ENCODE peak calls at places on chromosomes 7 and 10, in eight cellular contexts. One of them, this sample, is unnamed.

GRCh38 chr10:34046651-34047050 is 712.2 kb upstream of the NRP1 start:
- DNase-seq in psoas muscle: no peak
- DNase-seq in HFFc6: no peak
- DNase-seq in activated CD4-positive, CD25-positive, alpha-beta regulatory T cell treated with anti-CD3 and anti-CD28 coated beads, Interleukin-2, amount 50 U/mL, for 72 hours: no peak
- DNase-seq in T-helper 9 cell: no peak
- DNase-seq in cerebellar nuclear complex: no peak
- DNase-seq in Peyer's patch: no peak
- DNase-seq in fibroblast of the aortic adventitia: no peak
- DNase-seq in this sample: no peak

GRCh38 chr7:5423272-5423843 is at the start of gene TNRC18:
- DNase-seq in psoas muscle: peak
- DNase-seq in HFFc6: no peak
- DNase-seq in activated CD4-positive, CD25-positive, alpha-beta regulatory T cell treated with anti-CD3 and anti-CD28 coated beads, Interleukin-2, amount 50 U/mL, for 72 hours: no peak
- DNase-seq in T-helper 9 cell: no peak
- DNase-seq in cerebellar nuclear complex: no peak
- DNase-seq in Peyer's patch: peak
- DNase-seq in fibroblast of the aortic adventitia: no peak
- DNase-seq in this sample: peak

GRCh38 chr7:81267508-81267907 is 348.7 kb upstream of the SEMA3C start:
- DNase-seq in psoas muscle: no peak
- DNase-seq in HFFc6: no peak
- DNase-seq in activated CD4-positive, CD25-positive, alpha-beta regulatory T cell treated with anti-CD3 and anti-CD28 coated beads, Interleukin-2, amount 50 U/mL, for 72 hours: no peak
- DNase-seq in T-helper 9 cell: no peak
- DNase-seq in cerebellar nuclear complex: no peak
- DNase-seq in Peyer's patch: no peak
- DNase-seq in fibroblast of the aortic adventitia: peak
- DNase-seq in this sample: no peak

GRCh38 chr7:88254721-88255120 is 34.9 kb upstream of the SRI start:
- DNase-seq in psoas muscle: no peak
- DNase-seq in HFFc6: peak
- DNase-seq in activated CD4-positive, CD25-positive, alpha-beta regulatory T cell treated with anti-CD3 and anti-CD28 coated beads, Interleukin-2, amount 50 U/mL, for 72 hours: no peak
- DNase-seq in T-helper 9 cell: no peak
- DNase-seq in cerebellar nuclear complex: no peak
- DNase-seq in Peyer's patch: no peak
- DNase-seq in fibroblast of the aortic adventitia: peak
- DNase-seq in this sample: no peak

GRCh38 chr10:125094826-125095225 is 65.5 kb downstream of the CTBP2 start:
- DNase-seq in psoas muscle: no peak
- DNase-seq in HFFc6: no peak
- DNase-seq in activated CD4-positive, CD25-positive, alpha-beta regulatory T cell treated with anti-CD3 and anti-CD28 coated beads, Interleukin-2, amount 50 U/mL, for 72 hours: no peak
- DNase-seq in T-helper 9 cell: no peak
- DNase-seq in cerebellar nuclear complex: no peak
- DNase-seq in Peyer's patch: peak
- DNase-seq in fibroblast of the aortic adventitia: no peak
- DNase-seq in this sample: no peak

GRCh38 chr10:6473430-6473829 is 106.6 kb downstream of the PRKCQ start:
- DNase-seq in psoas muscle: no peak
- DNase-seq in HFFc6: no peak
- DNase-seq in activated CD4-positive, CD25-positive, alpha-beta regulatory T cell treated with anti-CD3 and anti-CD28 coated beads, Interleukin-2, amount 50 U/mL, for 72 hours: no peak
- DNase-seq in T-helper 9 cell: peak
- DNase-seq in cerebellar nuclear complex: no peak
- DNase-seq in Peyer's patch: no peak
- DNase-seq in fibroblast of the aortic adventitia: no peak
- DNase-seq in this sample: no peak

GRCh38 chr7:5997210-5997808 is 11.5 kb downstream of the PMS2 start:
- DNase-seq in psoas muscle: no peak
- DNase-seq in HFFc6: peak
- DNase-seq in activated CD4-positive, CD25-positive, alpha-beta regulatory T cell treated with anti-CD3 and anti-CD28 coated beads, Interleukin-2, amount 50 U/mL, for 72 hours: no peak
- DNase-seq in T-helper 9 cell: peak
- DNase-seq in cerebellar nuclear complex: no peak
- DNase-seq in Peyer's patch: no peak
- DNase-seq in fibroblast of the aortic adventitia: peak
- DNase-seq in this sample: no peak

GRCh38 chr7:131830681-131831080 is 274.3 kb upstream of the PODXL start:
- DNase-seq in psoas muscle: no peak
- DNase-seq in HFFc6: no peak
- DNase-seq in activated CD4-positive, CD25-positive, alpha-beta regulatory T cell treated with anti-CD3 and anti-CD28 coated beads, Interleukin-2, amount 50 U/mL, for 72 hours: no peak
- DNase-seq in T-helper 9 cell: no peak
- DNase-seq in cerebellar nuclear complex: no peak
- DNase-seq in Peyer's patch: no peak
- DNase-seq in fibroblast of the aortic adventitia: no peak
- DNase-seq in this sample: no peak

GRCh38 chr10:6778992-6779701 is 199.1 kb upstream of the PRKCQ start:
- DNase-seq in psoas muscle: peak
- DNase-seq in HFFc6: peak
- DNase-seq in activated CD4-positive, CD25-positive, alpha-beta regulatory T cell treated with anti-CD3 and anti-CD28 coated beads, Interleukin-2, amount 50 U/mL, for 72 hours: no peak
- DNase-seq in T-helper 9 cell: no peak
- DNase-seq in cerebellar nuclear complex: no peak
- DNase-seq in Peyer's patch: no peak
- DNase-seq in fibroblast of the aortic adventitia: peak
- DNase-seq in this sample: no peak

GRCh38 chr7:100878685-100879084 is 3.8 kb downstream of the SRRT start:
- DNase-seq in psoas muscle: no peak
- DNase-seq in HFFc6: no peak
- DNase-seq in activated CD4-positive, CD25-positive, alpha-beta regulatory T cell treated with anti-CD3 and anti-CD28 coated beads, Interleukin-2, amount 50 U/mL, for 72 hours: no peak
- DNase-seq in T-helper 9 cell: no peak
- DNase-seq in cerebellar nuclear complex: no peak
- DNase-seq in Peyer's patch: no peak
- DNase-seq in fibroblast of the aortic adventitia: no peak
- DNase-seq in this sample: no peak

GRCh38 chr10:23829556-23829955 is 379.4 kb upstream of the KIAA1217 start:
- DNase-seq in psoas muscle: no peak
- DNase-seq in HFFc6: no peak
- DNase-seq in activated CD4-positive, CD25-positive, alpha-beta regulatory T cell treated with anti-CD3 and anti-CD28 coated beads, Interleukin-2, amount 50 U/mL, for 72 hours: no peak
- DNase-seq in T-helper 9 cell: no peak
- DNase-seq in cerebellar nuclear complex: no peak
- DNase-seq in Peyer's patch: no peak
- DNase-seq in fibroblast of the aortic adventitia: no peak
- DNase-seq in this sample: no peak

GRCh38 chr10:94546058-94546595 is 539 bp downstream of the HELLS start:
- DNase-seq in psoas muscle: no peak
- DNase-seq in HFFc6: peak
- DNase-seq in activated CD4-positive, CD25-positive, alpha-beta regulatory T cell treated with anti-CD3 and anti-CD28 coated beads, Interleukin-2, amount 50 U/mL, for 72 hours: no peak
- DNase-seq in T-helper 9 cell: no peak
- DNase-seq in cerebellar nuclear complex: no peak
- DNase-seq in Peyer's patch: no peak
- DNase-seq in fibroblast of the aortic adventitia: peak
- DNase-seq in this sample: no peak

GRCh38 chr7:69205576-69205975 is 392.7 kb upstream of the AUTS2 start:
- DNase-seq in psoas muscle: no peak
- DNase-seq in HFFc6: no peak
- DNase-seq in activated CD4-positive, CD25-positive, alpha-beta regulatory T cell treated with anti-CD3 and anti-CD28 coated beads, Interleukin-2, amount 50 U/mL, for 72 hours: no peak
- DNase-seq in T-helper 9 cell: no peak
- DNase-seq in cerebellar nuclear complex: no peak
- DNase-seq in Peyer's patch: no peak
- DNase-seq in fibroblast of the aortic adventitia: no peak
- DNase-seq in this sample: no peak

GRCh38 chr10:97709746-97710078 is 3.8 kb upstream of the MARVELD1 start:
- DNase-seq in psoas muscle: no peak
- DNase-seq in HFFc6: no peak
- DNase-seq in activated CD4-positive, CD25-positive, alpha-beta regulatory T cell treated with anti-CD3 and anti-CD28 coated beads, Interleukin-2, amount 50 U/mL, for 72 hours: no peak
- DNase-seq in T-helper 9 cell: no peak
- DNase-seq in cerebellar nuclear complex: no peak
- DNase-seq in Peyer's patch: no peak
- DNase-seq in fibroblast of the aortic adventitia: no peak
- DNase-seq in this sample: no peak

GRCh38 chr10:114328278-114328812 is 76.0 kb downstream of the AFAP1L2 start:
- DNase-seq in psoas muscle: no peak
- DNase-seq in HFFc6: no peak
- DNase-seq in activated CD4-positive, CD25-positive, alpha-beta regulatory T cell treated with anti-CD3 and anti-CD28 coated beads, Interleukin-2, amount 50 U/mL, for 72 hours: no peak
- DNase-seq in T-helper 9 cell: no peak
- DNase-seq in cerebellar nuclear complex: no peak
- DNase-seq in Peyer's patch: no peak
- DNase-seq in fibroblast of the aortic adventitia: no peak
- DNase-seq in this sample: no peak

GRCh38 chr10:120741415-120741814 is 109.7 kb upstream of the WDR11 start:
- DNase-seq in psoas muscle: no peak
- DNase-seq in HFFc6: no peak
- DNase-seq in activated CD4-positive, CD25-positive, alpha-beta regulatory T cell treated with anti-CD3 and anti-CD28 coated beads, Interleukin-2, amount 50 U/mL, for 72 hours: no peak
- DNase-seq in T-helper 9 cell: no peak
- DNase-seq in cerebellar nuclear complex: no peak
- DNase-seq in Peyer's patch: no peak
- DNase-seq in fibroblast of the aortic adventitia: no peak
- DNase-seq in this sample: no peak

This sample was measured in activated B cell treated with CpG ODN at 0.5 μM for 24 hours.